ENCODE peak calls at places on chromosome 14, in five cellular contexts. One of them, this sample, is unnamed.

GRCh38 chr14:64761441-64762043 is 57.3 kb downstream of the PLEKHG3 start:
- DNase-seq in cardiac fibroblast: no peak
- DNase-seq in lower leg skin: no peak
- DNase-seq in ELR: peak
- DNase-seq in progenitor cell of endocrine pancreas: no peak
- DNase-seq in this sample: no peak

GRCh38 chr14:87161502-87161901 is 831.5 kb downstream of the GALC start:
- DNase-seq in ELR: no peak
- DNase-seq in progenitor cell of endocrine pancreas: no peak
- DNase-seq in cardiac fibroblast: no peak
- DNase-seq in lower leg skin: no peak
- DNase-seq in this sample: no peak

GRCh38 chr14:61461808-61462275 is 140.5 kb downstream of the PRKCH start:
- DNase-seq in ELR: peak
- DNase-seq in lower leg skin: no peak
- DNase-seq in progenitor cell of endocrine pancreas: peak
- DNase-seq in cardiac fibroblast: peak
- DNase-seq in this sample: no peak

GRCh38 chr14:22630486-22630885 is 13.7 kb downstream of the OR6J1 start:
- DNase-seq in ELR: no peak
- DNase-seq in cardiac fibroblast: peak
- DNase-seq in progenitor cell of endocrine pancreas: no peak
- DNase-seq in lower leg skin: no peak
- DNase-seq in this sample: no peak

GRCh38 chr14:91754819-91755218 is 22.9 kb upstream of the CATSPERB start:
- DNase-seq in lower leg skin: no peak
- DNase-seq in cardiac fibroblast: no peak
- DNase-seq in progenitor cell of endocrine pancreas: no peak
- DNase-seq in ELR: no peak
- DNase-seq in this sample: no peak

GRCh38 chr14:69325646-69326265 is 65.8 kb downstream of the GALNT16 start:
- DNase-seq in progenitor cell of endocrine pancreas: no peak
- DNase-seq in lower leg skin: peak
- DNase-seq in cardiac fibroblast: no peak
- DNase-seq in ELR: peak
- DNase-seq in this sample: no peak

GRCh38 chr14:45198551-45198950 is 54.5 kb downstream of the MIS18BP1 start:
- DNase-seq in cardiac fibroblast: peak
- DNase-seq in lower leg skin: no peak
- DNase-seq in progenitor cell of endocrine pancreas: no peak
- DNase-seq in ELR: peak
- DNase-seq in this sample: no peak

GRCh38 chr14:55938249-55938791 is 179.9 kb upstream of the PELI2 start:
- DNase-seq in lower leg skin: no peak
- DNase-seq in progenitor cell of endocrine pancreas: no peak
- DNase-seq in ELR: peak
- DNase-seq in cardiac fibroblast: peak
- DNase-seq in this sample: no peak

GRCh38 chr14:22691171-22691570 is 47.0 kb upstream of the OR6J1 start:
- DNase-seq in progenitor cell of endocrine pancreas: no peak
- DNase-seq in cardiac fibroblast: peak
- DNase-seq in lower leg skin: no peak
- DNase-seq in ELR: peak
- DNase-seq in this sample: no peak

GRCh38 chr14:76761198-76761848 is at the start of gene VASH1:
- DNase-seq in cardiac fibroblast: peak
- DNase-seq in progenitor cell of endocrine pancreas: peak
- DNase-seq in ELR: peak
- DNase-seq in lower leg skin: peak
- DNase-seq in this sample: peak

GRCh38 chr14:68230941-68231717 is 411.6 kb downstream of the RAD51B start:
- DNase-seq in ELR: peak
- DNase-seq in lower leg skin: no peak
- DNase-seq in progenitor cell of endocrine pancreas: no peak
- DNase-seq in cardiac fibroblast: peak
- DNase-seq in this sample: no peak

GRCh38 chr14:34465069-34465859 is 3.2 kb upstream of the SPTSSA start:
- DNase-seq in lower leg skin: no peak
- DNase-seq in progenitor cell of endocrine pancreas: no peak
- DNase-seq in ELR: peak
- DNase-seq in cardiac fibroblast: peak
- DNase-seq in this sample: no peak

GRCh38 chr14:61653507-61653906 is 41.8 kb upstream of the HIF1A start:
- DNase-seq in lower leg skin: no peak
- DNase-seq in progenitor cell of endocrine pancreas: no peak
- DNase-seq in cardiac fibroblast: peak
- DNase-seq in ELR: peak
- DNase-seq in this sample: no peak

GRCh38 chr14:74875941-74876913 is at the start of gene PROX2:
- DNase-seq in ELR: no peak
- DNase-seq in cardiac fibroblast: no peak
- DNase-seq in progenitor cell of endocrine pancreas: no peak
- DNase-seq in lower leg skin: no peak
- DNase-seq in this sample: peak

GRCh38 chr14:36657409-36658090 is 4.1 kb upstream of the PAX9 start:
- DNase-seq in ELR: no peak
- DNase-seq in lower leg skin: no peak
- DNase-seq in progenitor cell of endocrine pancreas: no peak
- DNase-seq in cardiac fibroblast: no peak
- DNase-seq in this sample: no peak

GRCh38 chr14:98217530-98217929 is 1054.5 kb downstream of the BCL11B start:
- DNase-seq in progenitor cell of endocrine pancreas: no peak
- DNase-seq in ELR: no peak
- DNase-seq in cardiac fibroblast: no peak
- DNase-seq in lower leg skin: no peak
- DNase-seq in this sample: no peak

GRCh38 chr14:51990488-51990887 is 1.1 kb downstream of the RTRAF start:
- DNase-seq in progenitor cell of endocrine pancreas: no peak
- DNase-seq in cardiac fibroblast: no peak
- DNase-seq in ELR: no peak
- DNase-seq in lower leg skin: no peak
- DNase-seq in this sample: no peak

GRCh38 chr14:74018029-74018703 is 922 bp downstream of the ENTPD5 start:
- DNase-seq in lower leg skin: no peak
- DNase-seq in cardiac fibroblast: no peak
- DNase-seq in progenitor cell of endocrine pancreas: no peak
- DNase-seq in ELR: peak
- DNase-seq in this sample: no peak

GRCh38 chr14:21066882-21067502 is 3.1 kb upstream of the ARHGEF40 start:
- DNase-seq in ELR: peak
- DNase-seq in progenitor cell of endocrine pancreas: no peak
- DNase-seq in lower leg skin: peak
- DNase-seq in cardiac fibroblast: no peak
- DNase-seq in this sample: no peak

GRCh38 chr14:52547027-52547426 is 5.3 kb downstream of the TXNDC16 start:
- DNase-seq in progenitor cell of endocrine pancreas: no peak
- DNase-seq in lower leg skin: no peak
- DNase-seq in cardiac fibroblast: no peak
- DNase-seq in ELR: no peak
- DNase-seq in this sample: no peak

GRCh38 chr14:55553791-55554190 is 26.2 kb upstream of the KTN1 start:
- DNase-seq in lower leg skin: no peak
- DNase-seq in ELR: peak
- DNase-seq in cardiac fibroblast: no peak
- DNase-seq in progenitor cell of endocrine pancreas: no peak
- DNase-seq in this sample: no peak

GRCh38 chr14:76863724-76864407 is 37.7 kb downstream of the LRRC74A start:
- DNase-seq in cardiac fibroblast: peak
- DNase-seq in ELR: no peak
- DNase-seq in progenitor cell of endocrine pancreas: no peak
- DNase-seq in lower leg skin: no peak
- DNase-seq in this sample: no peak

GRCh38 chr14:101775756-101776292 is 14.3 kb downstream of the PPP2R5C start:
- DNase-seq in lower leg skin: no peak
- DNase-seq in cardiac fibroblast: no peak
- DNase-seq in progenitor cell of endocrine pancreas: no peak
- DNase-seq in ELR: no peak
- DNase-seq in this sample: no peak

GRCh38 chr14:81312289-81312876 is 87.7 kb downstream of the STON2 start:
- DNase-seq in progenitor cell of endocrine pancreas: no peak
- DNase-seq in cardiac fibroblast: no peak
- DNase-seq in ELR: no peak
- DNase-seq in lower leg skin: no peak
- DNase-seq in this sample: no peak

GRCh38 chr14:102323102-102323501 is 3.6 kb downstream of the ZNF839 start:
- DNase-seq in ELR: peak
- DNase-seq in cardiac fibroblast: peak
- DNase-seq in lower leg skin: peak
- DNase-seq in progenitor cell of endocrine pancreas: no peak
- DNase-seq in this sample: peak

GRCh38 chr14:25122188-25122587 is 72.2 kb upstream of the STXBP6 start:
- DNase-seq in progenitor cell of endocrine pancreas: no peak
- DNase-seq in lower leg skin: no peak
- DNase-seq in cardiac fibroblast: peak
- DNase-seq in ELR: peak
- DNase-seq in this sample: no peak

GRCh38 chr14:46384611-46385010 is 267.0 kb downstream of the RPL10L start:
- DNase-seq in lower leg skin: no peak
- DNase-seq in progenitor cell of endocrine pancreas: no peak
- DNase-seq in cardiac fibroblast: no peak
- DNase-seq in ELR: no peak
- DNase-seq in this sample: no peak

GRCh38 chr14:41549821-41550597 is 56.7 kb upstream of the LRFN5 start:
- DNase-seq in ELR: peak
- DNase-seq in lower leg skin: no peak
- DNase-seq in progenitor cell of endocrine pancreas: no peak
- DNase-seq in cardiac fibroblast: peak
- DNase-seq in this sample: no peak

GRCh38 chr14:30607156-30607780 is 14.9 kb upstream of the SCFD1 start:
- DNase-seq in ELR: peak
- DNase-seq in cardiac fibroblast: no peak
- DNase-seq in lower leg skin: no peak
- DNase-seq in progenitor cell of endocrine pancreas: no peak
- DNase-seq in this sample: no peak

GRCh38 chr14:69657961-69658360 is 46.6 kb downstream of the SUSD6 start:
- DNase-seq in progenitor cell of endocrine pancreas: no peak
- DNase-seq in lower leg skin: peak
- DNase-seq in ELR: no peak
- DNase-seq in cardiac fibroblast: peak
- DNase-seq in this sample: no peak

GRCh38 chr14:92692822-92693226 is 55.6 kb downstream of the LGMN start:
- DNase-seq in cardiac fibroblast: peak
- DNase-seq in progenitor cell of endocrine pancreas: no peak
- DNase-seq in lower leg skin: no peak
- DNase-seq in ELR: no peak
- DNase-seq in this sample: no peak

GRCh38 chr14:75430526-75430925 is 2.7 kb downstream of the JDP2 start:
- DNase-seq in progenitor cell of endocrine pancreas: no peak
- DNase-seq in cardiac fibroblast: peak
- DNase-seq in ELR: no peak
- DNase-seq in lower leg skin: no peak
- DNase-seq in this sample: no peak

GRCh38 chr14:92848941-92849340 is 54.8 kb downstream of the GOLGA5 start:
- DNase-seq in lower leg skin: no peak
- DNase-seq in ELR: no peak
- DNase-seq in cardiac fibroblast: no peak
- DNase-seq in progenitor cell of endocrine pancreas: no peak
- DNase-seq in this sample: no peak

GRCh38 chr14:93971635-93972027 is 4.7 kb downstream of the ASB2 start:
- DNase-seq in cardiac fibroblast: no peak
- DNase-seq in ELR: no peak
- DNase-seq in progenitor cell of endocrine pancreas: no peak
- DNase-seq in lower leg skin: no peak
- DNase-seq in this sample: no peak

GRCh38 chr14:60650382-60650961 is 1.2 kb upstream of the SIX1 start:
- DNase-seq in lower leg skin: no peak
- DNase-seq in progenitor cell of endocrine pancreas: no peak
- DNase-seq in ELR: no peak
- DNase-seq in cardiac fibroblast: no peak
- DNase-seq in this sample: no peak

GRCh38 chr14:94458096-94458495 is 5.5 kb upstream of the SERPINA11 start:
- DNase-seq in cardiac fibroblast: no peak
- DNase-seq in ELR: no peak
- DNase-seq in progenitor cell of endocrine pancreas: no peak
- DNase-seq in lower leg skin: no peak
- DNase-seq in this sample: no peak

GRCh38 chr14:93894992-93895391 is 32.2 kb upstream of the FAM181A start:
- DNase-seq in cardiac fibroblast: no peak
- DNase-seq in ELR: no peak
- DNase-seq in progenitor cell of endocrine pancreas: no peak
- DNase-seq in lower leg skin: no peak
- DNase-seq in this sample: no peak

This sample was measured in activated naive CD8-positive, alpha-beta T cell treated with anti-CD3 and anti-CD28 coated beads for 36 hours.